ENCODE peak calls at places on chromosomes 16 and 17, in five cellular contexts. B is thoracic aorta, V is adrenal gland, Y is heart right ventricle, H is prostate gland. C is an unnamed sample.
A peak's percentile ranks its signal among the peaks of the same experiment; 100 is the strongest.

GRCh38 chr16:81220369-81220768 is 18.1 kb upstream of the BCO1 start:
- DNase-seq in B (no peak), V (no peak), Y (no peak), H (no peak), C (no peak)

GRCh38 chr16:84505249-84506156 is 1.0 kb upstream of the MEAK7 start:
- DNase-seq in B (no peak), V (no peak), Y (no peak), H (no peak), C (peak; percentile 61)

GRCh38 chr16:89711601-89712475 is 8.9 kb downstream of the VPS9D1 start:
- DNase-seq in B (no peak), V (no peak), Y (no peak), H (peak; percentile 28), C (peak; percentile 84)

GRCh38 chr16:85490971-85491771 is 122.0 kb upstream of the GSE1 start:
- DNase-seq in B (no peak), V (no peak), Y (no peak), H (no peak), C (peak; percentile 77)

GRCh38 chr17:64662774-64663367 is 764 bp upstream of the SMURF2 start:
- DNase-seq in B (no peak), V (no peak), Y (no peak), H (peak; percentile 42), C (no peak)

GRCh38 chr17:10618202-10618635 is 38.9 kb downstream of the MYH3 start:
- DNase-seq in B (no peak), V (peak; percentile 57), Y (peak; percentile 38), H (peak; percentile 45), C (peak; percentile 66)

GRCh38 chr16:56817056-56817455 is 48.0 kb upstream of the SLC12A3 start:
- DNase-seq in B (no peak), V (no peak), Y (no peak), H (no peak), C (no peak)

GRCh38 chr16:49884033-49884707 is 28.3 kb upstream of the ZNF423 start:
- DNase-seq in B (no peak), V (no peak), Y (no peak), H (no peak), C (no peak)

GRCh38 chr17:69818467-69818866 is 256.6 kb upstream of the KCNJ16 start:
- DNase-seq in B (no peak), V (no peak), Y (no peak), H (no peak), C (no peak)

GRCh38 chr17:77320046-77320445 is 179.3 kb downstream of the SEC14L1 start:
- DNase-seq in B (no peak), V (no peak), Y (no peak), H (no peak), C (no peak)
- H3K27ac ChIP-seq in B (peak overlapping the region; percentile 98), V (peak overlapping the region; percentile 97), Y (peak overlapping the region; percentile 94), H (peak overlapping the region; percentile 94), C (peak overlapping the region; percentile 63)

DNA sequence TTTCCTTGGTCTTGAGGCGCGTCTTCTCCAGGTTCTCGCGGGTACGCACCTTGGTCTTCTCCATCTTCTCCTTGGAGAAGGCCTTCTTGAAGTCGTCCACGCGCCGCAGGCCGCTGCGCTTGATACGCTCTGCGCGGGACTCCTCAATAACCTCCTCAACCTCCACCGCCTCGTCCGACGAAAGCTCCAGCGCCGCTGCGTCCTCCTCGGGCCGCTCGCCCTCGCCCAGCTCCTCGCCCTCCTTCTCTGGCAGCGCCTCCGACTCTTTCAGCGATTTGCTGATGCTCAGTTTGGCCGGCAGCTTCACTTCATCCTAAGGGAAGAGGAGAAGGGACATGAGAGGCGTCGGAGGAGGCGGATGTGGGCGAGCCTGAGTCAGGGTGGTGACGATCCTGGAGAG is 16.8 kb upstream of the STAT3 start:
- DNase-seq in B (no peak), V (no peak), Y (no peak), H (no peak), C (peak; percentile 38)
- TF ChIP-seq CTCF in B (no peak), V (no peak), Y (no peak), H (no peak), C (no peak)

GRCh38 chr16:31129568-31130335 is 5.8 kb downstream of the PRSS8 start:
- DNase-seq in B (no peak), V (no peak), Y (no peak), H (peak; percentile 32), C (peak; percentile 72)
- H3K27ac ChIP-seq in B (peak overlapping the region; percentile 64), V (peak overlapping the region; percentile 93), Y (peak overlapping the region; percentile 97), H (peak overlapping the region; percentile 92), C (peak overlapping the region; percentile 96)

GRCh38 chr16:70476272-70477020 is 22.1 kb downstream of the FCSK start:
- DNase-seq in B (no peak), V (no peak), Y (no peak), H (no peak), C (no peak)

GRCh38 chr16:70472786-70473433 is 18.5 kb downstream of the FCSK start:
- DNase-seq in B (no peak), V (no peak), Y (no peak), H (no peak), C (no peak)

GRCh38 chr16:70475054-70475871 is 20.9 kb downstream of the FCSK start:
- DNase-seq in B (no peak), V (no peak), Y (no peak), H (no peak), C (no peak)

GRCh38 chr16:70473446-70474319 is 19.3 kb downstream of the FCSK start:
- DNase-seq in B (no peak), V (no peak), Y (no peak), H (no peak), C (no peak)

DNA sequence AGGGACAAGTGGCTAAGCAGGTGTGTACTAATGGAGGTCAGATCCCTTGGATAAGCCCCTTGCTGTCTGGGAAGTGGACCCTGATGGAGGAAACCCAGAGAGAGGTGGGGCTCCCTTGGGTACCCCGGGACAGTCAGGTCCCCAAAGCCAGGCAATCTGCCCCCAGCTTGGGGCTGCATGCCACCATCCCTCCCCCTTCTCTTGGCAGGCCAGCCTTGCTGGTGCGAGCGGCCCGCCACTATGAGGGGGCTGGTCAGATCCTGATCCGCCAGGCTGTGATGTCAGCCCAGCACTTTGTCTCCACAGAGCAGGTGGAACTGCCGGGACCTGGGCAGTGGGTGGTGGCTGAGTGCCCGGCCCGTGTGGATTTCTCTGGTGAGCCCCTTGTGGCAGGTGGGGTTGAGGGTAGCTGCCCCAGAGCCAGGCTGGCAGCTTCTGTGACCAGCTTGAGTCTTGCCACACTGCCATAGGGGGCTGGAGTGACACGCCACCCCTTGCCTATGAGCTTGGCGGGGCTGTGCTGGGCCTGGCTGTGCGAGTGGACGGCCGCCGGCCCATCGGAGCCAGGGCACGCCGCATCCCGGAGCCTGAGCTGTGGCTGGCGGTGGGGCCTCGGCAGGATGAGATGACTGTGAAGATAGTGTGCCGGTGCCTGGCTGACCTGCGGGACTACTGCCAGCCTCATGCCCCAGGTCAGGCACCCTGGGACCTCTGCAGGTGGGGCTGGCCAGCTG is 20.1 kb downstream of the FCSK start:
- DNase-seq in B (no peak), V (no peak), Y (no peak), H (no peak), C (no peak)
- TF ChIP-seq CTCF in B (no peak), V (no peak), Y (no peak), H (no peak), C (no peak)

DNA sequence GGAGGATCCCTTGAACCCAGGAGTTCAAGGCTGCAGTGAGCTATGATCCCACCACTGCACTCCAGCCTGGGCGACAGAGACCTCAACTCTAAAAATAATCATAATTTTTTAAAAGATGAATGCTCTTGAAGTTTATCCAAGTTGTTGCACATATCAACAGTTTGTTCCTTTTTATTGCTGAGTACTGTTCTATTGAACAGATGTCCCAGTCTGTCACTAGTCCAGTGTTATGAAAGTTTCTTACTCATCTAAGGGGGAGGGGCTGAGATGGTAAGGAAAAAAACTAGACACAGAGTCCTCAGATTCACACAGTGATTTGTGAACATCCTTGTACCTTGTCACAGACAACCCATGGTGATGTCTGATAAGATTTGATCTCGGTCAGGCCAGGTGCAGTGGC is 3.9 kb downstream of the ACAP1 start:
- DNase-seq in B (no peak), V (no peak), Y (no peak), H (no peak), C (no peak)
- H3K27ac ChIP-seq in B (no peak overlapping the region), V (no peak overlapping the region), Y (no peak overlapping the region), H (no peak overlapping the region), C (no peak overlapping the region)

GRCh38 chr17:27797390-27798091 is 2.8 kb downstream of the NOS2 start:
- DNase-seq in B (no peak), V (no peak), Y (no peak), H (no peak), C (no peak)
- TF ChIP-seq CTCF in B (no peak), V (no peak), Y (no peak), H (no peak), C (no peak)

DNA sequence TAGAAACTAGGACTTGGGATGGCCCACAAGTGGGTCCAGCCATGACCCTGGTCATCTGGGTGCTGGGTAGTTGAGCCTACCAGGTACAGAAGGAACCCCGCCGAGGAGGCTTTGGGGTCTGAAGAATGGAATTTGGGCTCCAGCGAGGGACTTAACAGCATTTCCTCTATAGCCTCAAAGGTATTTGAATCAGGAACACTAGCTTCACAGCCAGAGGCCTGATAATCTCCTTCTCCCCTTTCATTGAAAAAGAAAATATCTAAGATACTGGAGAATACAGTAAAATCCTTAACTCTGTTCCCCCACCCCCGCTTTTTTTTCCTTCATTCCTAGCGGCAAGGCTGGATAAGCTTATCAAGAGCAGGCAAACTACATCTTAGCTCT is 37.2 kb downstream of the XYLT1 start:
- DNase-seq in B (no peak), V (no peak), Y (no peak), H (no peak), C (no peak)
- H3K27ac ChIP-seq in B (no peak overlapping the region), V (peak overlapping the region; percentile 67), Y (no peak overlapping the region), H (no peak overlapping the region), C (no peak overlapping the region)

GRCh38 chr17:7186241-7186640 is 7.1 kb upstream of the ASGR1 start:
- DNase-seq in B (no peak), V (no peak), Y (no peak), H (no peak), C (no peak)
- TF ChIP-seq CTCF in B (no peak), V (no peak), Y (peak; percentile 10), H (no peak), C (no peak)

GRCh38 chr16:11354733-11355574 is 9.7 kb downstream of the RMI2 start:
- DNase-seq in B (no peak), V (peak; percentile 33), Y (no peak), H (no peak), C (no peak)
- H3K27ac ChIP-seq in B (no peak overlapping the region), V (peak overlapping the region; percentile 67), Y (peak overlapping the region; percentile 76), H (no peak overlapping the region), C (no peak overlapping the region)

C was measured in pancreas.